ENCODE peak calls at places on chromosome 18, in nine cellular contexts. One of them, this sample, is unnamed. For H3K27me3, the result is how much of the 10 kb centered on the place peaks cover.

GRCh38 chr18:901769-902168 is 2.9 kb upstream of the ADCYAP1 start:
- DNase-seq in left lung: no peak
- DNase-seq in neuronal stem cell: no peak
- DNase-seq in cardiac muscle cell: no peak
- DNase-seq in ovary: no peak
- DNase-seq in thyroid gland: no peak
- DNase-seq in tibial nerve: no peak
- DNase-seq in aorta: no peak
- DNase-seq in naive thymus-derived CD4-positive, alpha-beta T cell: no peak
- DNase-seq in this sample: no peak

GRCh38 chr18:3791258-3791657 is 341.3 kb downstream of the TGIF1 start:
- DNase-seq in left lung: no peak
- DNase-seq in neuronal stem cell: no peak
- DNase-seq in cardiac muscle cell: no peak
- DNase-seq in ovary: no peak
- DNase-seq in thyroid gland: no peak
- DNase-seq in tibial nerve: no peak
- DNase-seq in aorta: no peak
- DNase-seq in naive thymus-derived CD4-positive, alpha-beta T cell: no peak
- DNase-seq in this sample: no peak

GRCh38 chr18:31065036-31065773 is 22.7 kb upstream of the DSC3 start:
- DNase-seq in left lung: no peak
- DNase-seq in neuronal stem cell: no peak
- DNase-seq in cardiac muscle cell: peak
- DNase-seq in ovary: no peak
- DNase-seq in thyroid gland: peak
- DNase-seq in tibial nerve: no peak
- DNase-seq in aorta: no peak
- DNase-seq in naive thymus-derived CD4-positive, alpha-beta T cell: no peak
- DNase-seq in this sample: no peak

GRCh38 chr18:61531182-61531581 is 198.0 kb downstream of the CDH20 start:
- DNase-seq in left lung: no peak
- DNase-seq in neuronal stem cell: no peak
- DNase-seq in cardiac muscle cell: no peak
- DNase-seq in ovary: no peak
- DNase-seq in thyroid gland: no peak
- DNase-seq in tibial nerve: no peak
- DNase-seq in aorta: no peak
- DNase-seq in naive thymus-derived CD4-positive, alpha-beta T cell: no peak
- DNase-seq in this sample: no peak

GRCh38 chr18:8364385-8364784 is 244.9 kb upstream of the RAB12 start:
- DNase-seq in left lung: no peak
- DNase-seq in neuronal stem cell: no peak
- DNase-seq in cardiac muscle cell: no peak
- DNase-seq in ovary: no peak
- DNase-seq in thyroid gland: no peak
- DNase-seq in tibial nerve: no peak
- DNase-seq in aorta: no peak
- DNase-seq in naive thymus-derived CD4-positive, alpha-beta T cell: no peak
- DNase-seq in this sample: no peak

GRCh38 chr18:21314721-21315120 is 72.7 kb downstream of the GREB1L start:
- DNase-seq in left lung: no peak
- DNase-seq in neuronal stem cell: no peak
- DNase-seq in cardiac muscle cell: no peak
- DNase-seq in ovary: no peak
- DNase-seq in thyroid gland: no peak
- DNase-seq in tibial nerve: no peak
- DNase-seq in aorta: no peak
- DNase-seq in naive thymus-derived CD4-positive, alpha-beta T cell: no peak
- DNase-seq in this sample: no peak

GRCh38 chr18:12308386-12309100 is 502 bp downstream of the TUBB6 start:
- DNase-seq in left lung: peak
- DNase-seq in neuronal stem cell: peak
- DNase-seq in cardiac muscle cell: peak
- DNase-seq in ovary: peak
- DNase-seq in thyroid gland: peak
- DNase-seq in tibial nerve: peak
- DNase-seq in aorta: peak
- DNase-seq in naive thymus-derived CD4-positive, alpha-beta T cell: no peak
- DNase-seq in this sample: no peak

GRCh38 chr18:21112140-21112473 is 494 bp upstream of the ROCK1 start:
- DNase-seq in left lung: no peak
- DNase-seq in neuronal stem cell: no peak
- DNase-seq in cardiac muscle cell: no peak
- DNase-seq in ovary: no peak
- DNase-seq in thyroid gland: no peak
- DNase-seq in tibial nerve: no peak
- DNase-seq in aorta: no peak
- DNase-seq in naive thymus-derived CD4-positive, alpha-beta T cell: no peak
- DNase-seq in this sample: no peak

GRCh38 chr18:69586581-69586980 is 185.9 kb downstream of the DOK6 start:
- DNase-seq in left lung: no peak
- DNase-seq in neuronal stem cell: no peak
- DNase-seq in cardiac muscle cell: no peak
- DNase-seq in ovary: no peak
- DNase-seq in thyroid gland: no peak
- DNase-seq in tibial nerve: no peak
- DNase-seq in aorta: no peak
- DNase-seq in naive thymus-derived CD4-positive, alpha-beta T cell: no peak
- DNase-seq in this sample: no peak

GRCh38 chr18:70998490-70998889 is 709.6 kb downstream of the SOCS6 start:
- DNase-seq in left lung: no peak
- DNase-seq in neuronal stem cell: peak
- DNase-seq in cardiac muscle cell: peak
- DNase-seq in ovary: no peak
- DNase-seq in thyroid gland: no peak
- DNase-seq in tibial nerve: no peak
- DNase-seq in aorta: no peak
- DNase-seq in naive thymus-derived CD4-positive, alpha-beta T cell: no peak
- DNase-seq in this sample: no peak

GRCh38 chr18:23850215-23850614 is 161.0 kb downstream of the LAMA3 start:
- DNase-seq in left lung: no peak
- DNase-seq in neuronal stem cell: no peak
- DNase-seq in cardiac muscle cell: no peak
- DNase-seq in ovary: no peak
- DNase-seq in thyroid gland: no peak
- DNase-seq in tibial nerve: no peak
- DNase-seq in aorta: no peak
- DNase-seq in naive thymus-derived CD4-positive, alpha-beta T cell: no peak
- DNase-seq in this sample: no peak

GRCh38 chr18:62452280-62452824 is 70.5 kb upstream of the ZCCHC2 start:
- DNase-seq in left lung: no peak
- DNase-seq in neuronal stem cell: no peak
- DNase-seq in cardiac muscle cell: no peak
- DNase-seq in ovary: no peak
- DNase-seq in thyroid gland: no peak
- DNase-seq in tibial nerve: no peak
- DNase-seq in aorta: no peak
- DNase-seq in naive thymus-derived CD4-positive, alpha-beta T cell: no peak
- DNase-seq in this sample: no peak

GRCh38 chr18:8685141-8685913 is 20.0 kb upstream of the MTCL1 start:
- DNase-seq in left lung: no peak
- DNase-seq in neuronal stem cell: no peak
- DNase-seq in cardiac muscle cell: no peak
- DNase-seq in ovary: no peak
- DNase-seq in thyroid gland: no peak
- DNase-seq in tibial nerve: no peak
- DNase-seq in aorta: no peak
- DNase-seq in naive thymus-derived CD4-positive, alpha-beta T cell: no peak
- DNase-seq in this sample: no peak

GRCh38 chr18:11260963-11261441 is 111.6 kb upstream of the PIEZO2 start:
- DNase-seq in left lung: no peak
- DNase-seq in neuronal stem cell: peak
- DNase-seq in cardiac muscle cell: no peak
- DNase-seq in ovary: no peak
- DNase-seq in thyroid gland: no peak
- DNase-seq in tibial nerve: no peak
- DNase-seq in aorta: no peak
- DNase-seq in naive thymus-derived CD4-positive, alpha-beta T cell: no peak
- DNase-seq in this sample: no peak

GRCh38 chr18:23403310-23403709 is 49.8 kb upstream of the RIOK3 start:
- DNase-seq in left lung: no peak
- DNase-seq in neuronal stem cell: no peak
- DNase-seq in cardiac muscle cell: no peak
- DNase-seq in ovary: no peak
- DNase-seq in thyroid gland: no peak
- DNase-seq in tibial nerve: no peak
- DNase-seq in aorta: no peak
- DNase-seq in naive thymus-derived CD4-positive, alpha-beta T cell: no peak
- DNase-seq in this sample: no peak

GRCh38 chr18:13280066-13280795 is 61.7 kb downstream of the LDLRAD4 start:
- DNase-seq in left lung: no peak
- DNase-seq in neuronal stem cell: peak
- DNase-seq in cardiac muscle cell: no peak
- DNase-seq in ovary: no peak
- DNase-seq in thyroid gland: no peak
- DNase-seq in tibial nerve: no peak
- DNase-seq in aorta: no peak
- DNase-seq in naive thymus-derived CD4-positive, alpha-beta T cell: no peak
- DNase-seq in this sample: no peak

GRCh38 chr18:62710417-62710816 is 4.9 kb upstream of the PHLPP1 start:
- DNase-seq in left lung: no peak
- DNase-seq in neuronal stem cell: no peak
- DNase-seq in cardiac muscle cell: no peak
- DNase-seq in ovary: no peak
- DNase-seq in thyroid gland: no peak
- DNase-seq in tibial nerve: no peak
- DNase-seq in aorta: no peak
- DNase-seq in naive thymus-derived CD4-positive, alpha-beta T cell: no peak
- DNase-seq in this sample: no peak

GRCh38 chr18:11872479-11873136 is 21.4 kb downstream of the CHMP1B start:
- DNase-seq in left lung: no peak
- DNase-seq in neuronal stem cell: no peak
- DNase-seq in cardiac muscle cell: peak
- DNase-seq in ovary: no peak
- DNase-seq in thyroid gland: peak
- DNase-seq in tibial nerve: no peak
- DNase-seq in aorta: no peak
- DNase-seq in naive thymus-derived CD4-positive, alpha-beta T cell: no peak
- DNase-seq in this sample: no peak

GRCh38 chr18:46715062-46715461 is 41.8 kb downstream of the ST8SIA5 start:
- DNase-seq in left lung: no peak
- DNase-seq in neuronal stem cell: no peak
- DNase-seq in cardiac muscle cell: no peak
- DNase-seq in ovary: no peak
- DNase-seq in thyroid gland: no peak
- DNase-seq in tibial nerve: no peak
- DNase-seq in aorta: no peak
- DNase-seq in naive thymus-derived CD4-positive, alpha-beta T cell: no peak
- DNase-seq in this sample: no peak

GRCh38 chr18:63444567-63444966 is 22.3 kb upstream of the VPS4B start:
- DNase-seq in left lung: no peak
- DNase-seq in neuronal stem cell: no peak
- DNase-seq in cardiac muscle cell: no peak
- DNase-seq in ovary: no peak
- DNase-seq in thyroid gland: no peak
- DNase-seq in tibial nerve: no peak
- DNase-seq in aorta: no peak
- DNase-seq in naive thymus-derived CD4-positive, alpha-beta T cell: no peak
- DNase-seq in this sample: no peak

GRCh38 chr18:46893360-46893759 is 23.9 kb downstream of the PIAS2 start:
- DNase-seq in left lung: no peak
- DNase-seq in neuronal stem cell: no peak
- DNase-seq in cardiac muscle cell: no peak
- DNase-seq in ovary: no peak
- DNase-seq in thyroid gland: no peak
- DNase-seq in tibial nerve: no peak
- DNase-seq in aorta: no peak
- DNase-seq in naive thymus-derived CD4-positive, alpha-beta T cell: no peak
- DNase-seq in this sample: no peak

GRCh38 chr18:75554644-75555043 is 127.1 kb upstream of the SMIM21 start:
- DNase-seq in left lung: no peak
- DNase-seq in neuronal stem cell: no peak
- DNase-seq in cardiac muscle cell: no peak
- DNase-seq in ovary: no peak
- DNase-seq in thyroid gland: no peak
- DNase-seq in tibial nerve: no peak
- DNase-seq in aorta: no peak
- DNase-seq in naive thymus-derived CD4-positive, alpha-beta T cell: no peak
- DNase-seq in this sample: no peak
- H3K27me3 ChIP-seq in left lung: under half
- H3K27me3 ChIP-seq in neuronal stem cell: under half
- H3K27me3 ChIP-seq in cardiac muscle cell: under half
- H3K27me3 ChIP-seq in ovary: under half
- H3K27me3 ChIP-seq in thyroid gland: under half
- H3K27me3 ChIP-seq in tibial nerve: under half
- H3K27me3 ChIP-seq in aorta: under half
- H3K27me3 ChIP-seq in naive thymus-derived CD4-positive, alpha-beta T cell: under half
- H3K27me3 ChIP-seq in this sample: under half

GRCh38 chr18:79071037-79071960 is 2.1 kb downstream of the ATP9B start:
- DNase-seq in left lung: no peak
- DNase-seq in neuronal stem cell: no peak
- DNase-seq in cardiac muscle cell: no peak
- DNase-seq in ovary: no peak
- DNase-seq in thyroid gland: no peak
- DNase-seq in tibial nerve: no peak
- DNase-seq in aorta: no peak
- DNase-seq in naive thymus-derived CD4-positive, alpha-beta T cell: no peak
- DNase-seq in this sample: no peak
- H3K4me3 ChIP-seq in left lung: no peak
- H3K4me3 ChIP-seq in neuronal stem cell: no peak
- H3K4me3 ChIP-seq in cardiac muscle cell: peak
- H3K4me3 ChIP-seq in ovary: no peak
- H3K4me3 ChIP-seq in thyroid gland: no peak
- H3K4me3 ChIP-seq in tibial nerve: no peak
- H3K4me3 ChIP-seq in aorta: no peak
- H3K4me3 ChIP-seq in naive thymus-derived CD4-positive, alpha-beta T cell: no peak
- H3K4me3 ChIP-seq in this sample: no peak

GRCh38 chr18:25231327-25231691 is 120.7 kb downstream of the ZNF521 start:
- DNase-seq in left lung: no peak
- DNase-seq in neuronal stem cell: no peak
- DNase-seq in cardiac muscle cell: no peak
- DNase-seq in ovary: no peak
- DNase-seq in thyroid gland: no peak
- DNase-seq in tibial nerve: no peak
- DNase-seq in aorta: no peak
- DNase-seq in naive thymus-derived CD4-positive, alpha-beta T cell: no peak
- DNase-seq in this sample: no peak
- H3K27ac ChIP-seq in left lung: peak
- H3K27ac ChIP-seq in neuronal stem cell: no peak
- H3K27ac ChIP-seq in cardiac muscle cell: peak
- H3K27ac ChIP-seq in ovary: peak
- H3K27ac ChIP-seq in thyroid gland: no peak
- H3K27ac ChIP-seq in tibial nerve: peak
- H3K27ac ChIP-seq in aorta: peak
- H3K27ac ChIP-seq in naive thymus-derived CD4-positive, alpha-beta T cell: no peak
- H3K27ac ChIP-seq in this sample: no peak

DNA sequence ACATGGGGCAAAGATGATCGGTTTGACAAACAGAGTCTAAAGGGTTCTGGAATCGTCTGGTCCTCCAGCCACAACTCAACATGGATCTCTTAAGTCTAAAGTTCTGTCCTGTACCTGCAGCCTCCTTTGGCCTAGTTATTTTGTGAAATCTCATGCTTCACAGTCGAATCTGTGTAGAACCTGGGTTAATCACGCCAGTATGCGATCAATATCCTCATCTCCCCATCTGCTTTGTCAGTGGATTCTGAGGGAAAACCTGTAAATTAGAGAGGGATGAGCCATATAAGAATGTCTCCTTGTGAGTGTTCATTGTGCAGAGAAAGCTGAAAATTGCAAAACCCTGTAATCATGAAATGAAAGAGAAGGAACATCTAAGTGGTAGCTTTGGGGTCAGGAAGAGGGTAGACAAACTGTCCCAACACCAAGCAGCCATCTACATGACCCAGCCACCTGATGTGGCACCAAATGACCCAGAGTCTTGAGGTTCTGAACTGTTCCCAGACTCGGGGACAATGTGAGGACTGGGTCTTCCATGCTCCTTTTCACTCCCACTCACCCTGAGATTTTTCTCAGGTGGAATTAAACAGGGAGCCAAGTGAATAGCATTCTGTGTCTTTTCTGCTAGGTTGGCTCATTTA is 175.6 kb downstream of the ALPK2 start:
- DNase-seq in left lung: no peak
- DNase-seq in neuronal stem cell: no peak
- DNase-seq in cardiac muscle cell: no peak
- DNase-seq in ovary: no peak
- DNase-seq in thyroid gland: no peak
- DNase-seq in tibial nerve: no peak
- DNase-seq in aorta: no peak
- DNase-seq in naive thymus-derived CD4-positive, alpha-beta T cell: no peak
- DNase-seq in this sample: no peak
- H3K27me3 ChIP-seq in left lung: under half
- H3K27me3 ChIP-seq in neuronal stem cell: under half
- H3K27me3 ChIP-seq in cardiac muscle cell: under half
- H3K27me3 ChIP-seq in ovary: under half
- H3K27me3 ChIP-seq in thyroid gland: under half
- H3K27me3 ChIP-seq in tibial nerve: under half
- H3K27me3 ChIP-seq in aorta: under half
- H3K27me3 ChIP-seq in naive thymus-derived CD4-positive, alpha-beta T cell: under half
- H3K27me3 ChIP-seq in this sample: under half